ENCODE peak calls at places on chromosomes 13 and 19, in nine cellular contexts. X is fibroblast of mammary gland; O is immature natural killer cell; B is stimulated activated CD4-positive, alpha-beta T cell treated with anti-CD3 and anti-CD28 coated beads, Interleukin-2, amount 100 ng/mL, for 48 hours; J is activated CD8-positive, alpha-beta memory T cell treated with anti-CD3 and anti-CD28 coated beads for 4 hours; L is NCI-H1092; U is CD4-positive, alpha-beta memory T cell; S is ascending aorta; P is heart left ventricle. R is an unnamed sample.

GRCh38 chr19:41327499-41328156 is 17.7 kb downstream of the CCDC97 start:
- DNase-seq in U (peak), B (peak), O (peak), L (no peak), X (peak), P (peak), S (no peak), J (peak), R (peak)

GRCh38 chr19:35168261-35168660 is 13.7 kb downstream of the FXYD5 start:
- DNase-seq in S (no peak), L (no peak), J (no peak), P (no peak), B (no peak), X (peak), O (no peak), U (no peak), R (no peak)

GRCh38 chr13:39881887-39882286 is 226.4 kb downstream of the COG6 start:
- DNase-seq in J (no peak), O (no peak), U (no peak), X (peak), S (no peak), B (no peak), L (no peak), P (no peak), R (no peak)

GRCh38 chr13:94798738-94799137 is 86.4 kb upstream of the SOX21 start:
- DNase-seq in J (no peak), L (no peak), U (no peak), P (no peak), X (no peak), B (no peak), S (no peak), O (no peak), R (no peak)

GRCh38 chr19:48997972-48998371 is 4.3 kb downstream of the RUVBL2 start:
- DNase-seq in P (no peak), S (no peak), B (peak), X (peak), U (peak), J (no peak), L (peak), O (peak), R (peak)

GRCh38 chr19:16542894-16543498 is 759 bp upstream of the CHERP start:
- DNase-seq in J (no peak), O (no peak), P (no peak), B (no peak), S (no peak), L (no peak), U (no peak), X (peak), R (no peak)

GRCh38 chr19:29771708-29772415 is 39.9 kb upstream of the CCNE1 start:
- DNase-seq in P (peak), L (peak), U (peak), X (peak), O (no peak), J (no peak), B (peak), S (no peak), R (peak)

GRCh38 chr13:73677041-73677589 is 457.1 kb downstream of the KLF12 start:
- DNase-seq in U (no peak), O (no peak), P (no peak), S (no peak), X (peak), J (no peak), B (no peak), L (no peak), R (peak)

GRCh38 chr19:47745010-47745901 is at the start of gene NOP53:
- DNase-seq in P (peak), S (peak), O (peak), J (peak), U (peak), L (peak), B (peak), X (peak), R (peak)

GRCh38 chr19:18373892-18374629 is 11.9 kb upstream of the GDF15 start:
- DNase-seq in J (peak), X (peak), S (peak), U (no peak), P (peak), B (peak), O (peak), L (no peak), R (peak)

GRCh38 chr13:112831801-112832200 is 137.2 kb upstream of the MCF2L start:
- DNase-seq in P (no peak), B (no peak), J (no peak), O (no peak), U (no peak), X (no peak), L (no peak), S (no peak), R (no peak)

GRCh38 chr19:47111081-47111589 is 2.4 kb downstream of the ZC3H4 start:
- DNase-seq in P (peak), O (peak), U (peak), S (no peak), X (no peak), B (peak), J (no peak), L (no peak), R (no peak)

GRCh38 chr13:57982782-57983181 is 351.2 kb downstream of the PCDH17 start:
- DNase-seq in J (no peak), P (no peak), B (no peak), U (no peak), L (no peak), X (no peak), S (no peak), O (no peak), R (no peak)